ENCODE peak calls at places on chromosome 20, in nine cellular contexts. One of them, this sample, is unnamed.

GRCh38 chr20:33370296-33370695 is 31.0 kb downstream of the CDK5RAP1 start:
- DNase-seq in retinal pigment epithelial cell: no peak
- DNase-seq in ovary: no peak
- DNase-seq in adrenal gland: no peak
- DNase-seq in fibroblast of pulmonary artery: no peak
- DNase-seq in AG10803: no peak
- DNase-seq in A549: no peak
- DNase-seq in coronary artery: no peak
- DNase-seq in AG09309: no peak
- DNase-seq in this sample: no peak

GRCh38 chr20:52754366-52754765 is 217.8 kb upstream of the TSHZ2 start:
- DNase-seq in AG09309: no peak
- DNase-seq in adrenal gland: no peak
- DNase-seq in retinal pigment epithelial cell: no peak
- DNase-seq in A549: no peak
- DNase-seq in ovary: no peak
- DNase-seq in AG10803: peak
- DNase-seq in coronary artery: no peak
- DNase-seq in fibroblast of pulmonary artery: no peak
- DNase-seq in this sample: no peak

GRCh38 chr20:57717797-57718196 is 8.0 kb upstream of the PMEPA1 start:
- DNase-seq in fibroblast of pulmonary artery: no peak
- DNase-seq in retinal pigment epithelial cell: no peak
- DNase-seq in AG09309: no peak
- DNase-seq in ovary: no peak
- DNase-seq in coronary artery: no peak
- DNase-seq in AG10803: peak
- DNase-seq in adrenal gland: no peak
- DNase-seq in A549: peak
- DNase-seq in this sample: no peak

GRCh38 chr20:17771206-17772004 is 71.6 kb downstream of the BANF2 start:
- DNase-seq in coronary artery: no peak
- DNase-seq in AG09309: no peak
- DNase-seq in retinal pigment epithelial cell: no peak
- DNase-seq in adrenal gland: no peak
- DNase-seq in fibroblast of pulmonary artery: no peak
- DNase-seq in ovary: no peak
- DNase-seq in A549: no peak
- DNase-seq in AG10803: peak
- DNase-seq in this sample: no peak

GRCh38 chr20:49568491-49569151 is 684 bp upstream of the PTGIS start:
- DNase-seq in fibroblast of pulmonary artery: peak
- DNase-seq in ovary: peak
- DNase-seq in coronary artery: peak
- DNase-seq in adrenal gland: no peak
- DNase-seq in retinal pigment epithelial cell: no peak
- DNase-seq in A549: no peak
- DNase-seq in AG09309: no peak
- DNase-seq in AG10803: no peak
- DNase-seq in this sample: no peak

GRCh38 chr20:675453-676314 is at the start of gene SCRT2:
- DNase-seq in AG10803: peak
- DNase-seq in adrenal gland: peak
- DNase-seq in ovary: peak
- DNase-seq in A549: peak
- DNase-seq in coronary artery: no peak
- DNase-seq in AG09309: peak
- DNase-seq in fibroblast of pulmonary artery: peak
- DNase-seq in retinal pigment epithelial cell: peak
- DNase-seq in this sample: peak

GRCh38 chr20:35030136-35030535 is 62.5 kb downstream of the TRPC4AP start:
- DNase-seq in coronary artery: no peak
- DNase-seq in AG10803: peak
- DNase-seq in adrenal gland: no peak
- DNase-seq in ovary: no peak
- DNase-seq in A549: no peak
- DNase-seq in AG09309: no peak
- DNase-seq in fibroblast of pulmonary artery: no peak
- DNase-seq in retinal pigment epithelial cell: no peak
- DNase-seq in this sample: no peak

GRCh38 chr20:9575836-9576235 is 61.4 kb downstream of the LAMP5 start:
- DNase-seq in ovary: no peak
- DNase-seq in AG10803: no peak
- DNase-seq in coronary artery: no peak
- DNase-seq in fibroblast of pulmonary artery: no peak
- DNase-seq in A549: no peak
- DNase-seq in adrenal gland: no peak
- DNase-seq in retinal pigment epithelial cell: no peak
- DNase-seq in AG09309: no peak
- DNase-seq in this sample: no peak

GRCh38 chr20:57659789-57660509 is 39.7 kb upstream of the ZBP1 start:
- DNase-seq in AG10803: no peak
- DNase-seq in AG09309: no peak
- DNase-seq in adrenal gland: peak
- DNase-seq in A549: no peak
- DNase-seq in retinal pigment epithelial cell: no peak
- DNase-seq in ovary: peak
- DNase-seq in coronary artery: peak
- DNase-seq in fibroblast of pulmonary artery: no peak
- DNase-seq in this sample: no peak

GRCh38 chr20:47792021-47792618 is 6.8 kb upstream of the SULF2 start:
- DNase-seq in retinal pigment epithelial cell: peak
- DNase-seq in AG09309: peak
- DNase-seq in adrenal gland: no peak
- DNase-seq in fibroblast of pulmonary artery: peak
- DNase-seq in AG10803: peak
- DNase-seq in coronary artery: peak
- DNase-seq in ovary: peak
- DNase-seq in A549: peak
- DNase-seq in this sample: peak

GRCh38 chr20:23143098-23143497 is 57.0 kb upstream of the CD93 start:
- DNase-seq in adrenal gland: peak
- DNase-seq in AG10803: peak
- DNase-seq in A549: peak
- DNase-seq in retinal pigment epithelial cell: peak
- DNase-seq in coronary artery: peak
- DNase-seq in ovary: no peak
- DNase-seq in fibroblast of pulmonary artery: peak
- DNase-seq in AG09309: peak
- DNase-seq in this sample: peak

GRCh38 chr20:36214684-36215256 is 21.5 kb upstream of the AAR2 start:
- DNase-seq in ovary: no peak
- DNase-seq in retinal pigment epithelial cell: no peak
- DNase-seq in coronary artery: no peak
- DNase-seq in AG10803: peak
- DNase-seq in A549: peak
- DNase-seq in fibroblast of pulmonary artery: peak
- DNase-seq in AG09309: no peak
- DNase-seq in adrenal gland: no peak
- DNase-seq in this sample: peak

GRCh38 chr20:8718214-8718613 is 350.7 kb upstream of the PLCB4 start:
- DNase-seq in fibroblast of pulmonary artery: no peak
- DNase-seq in adrenal gland: no peak
- DNase-seq in A549: no peak
- DNase-seq in coronary artery: no peak
- DNase-seq in AG09309: no peak
- DNase-seq in retinal pigment epithelial cell: no peak
- DNase-seq in AG10803: no peak
- DNase-seq in ovary: no peak
- DNase-seq in this sample: no peak

GRCh38 chr20:53216856-53217576 is 244.9 kb downstream of the TSHZ2 start:
- DNase-seq in AG09309: no peak
- DNase-seq in fibroblast of pulmonary artery: peak
- DNase-seq in ovary: peak
- DNase-seq in retinal pigment epithelial cell: no peak
- DNase-seq in A549: peak
- DNase-seq in AG10803: no peak
- DNase-seq in coronary artery: no peak
- DNase-seq in adrenal gland: peak
- DNase-seq in this sample: peak

GRCh38 chr20:24027229-24027628 is 38.6 kb upstream of the GGTLC1 start:
- DNase-seq in coronary artery: no peak
- DNase-seq in fibroblast of pulmonary artery: peak
- DNase-seq in ovary: no peak
- DNase-seq in retinal pigment epithelial cell: no peak
- DNase-seq in A549: no peak
- DNase-seq in AG09309: no peak
- DNase-seq in AG10803: peak
- DNase-seq in adrenal gland: peak
- DNase-seq in this sample: peak

GRCh38 chr20:49754596-49754995 is 40.9 kb upstream of the B4GALT5 start:
- DNase-seq in adrenal gland: no peak
- DNase-seq in ovary: no peak
- DNase-seq in AG10803: no peak
- DNase-seq in coronary artery: no peak
- DNase-seq in fibroblast of pulmonary artery: no peak
- DNase-seq in A549: no peak
- DNase-seq in AG09309: no peak
- DNase-seq in retinal pigment epithelial cell: no peak
- DNase-seq in this sample: no peak

GRCh38 chr20:8777866-8778265 is 291.0 kb upstream of the PLCB4 start:
- DNase-seq in retinal pigment epithelial cell: no peak
- DNase-seq in fibroblast of pulmonary artery: no peak
- DNase-seq in A549: no peak
- DNase-seq in AG09309: no peak
- DNase-seq in ovary: no peak
- DNase-seq in adrenal gland: no peak
- DNase-seq in coronary artery: no peak
- DNase-seq in AG10803: no peak
- DNase-seq in this sample: peak

GRCh38 chr20:18669241-18670019 is 81.6 kb downstream of the DTD1 start:
- DNase-seq in adrenal gland: no peak
- DNase-seq in AG10803: no peak
- DNase-seq in ovary: no peak
- DNase-seq in fibroblast of pulmonary artery: no peak
- DNase-seq in AG09309: no peak
- DNase-seq in retinal pigment epithelial cell: no peak
- DNase-seq in coronary artery: no peak
- DNase-seq in A549: no peak
- DNase-seq in this sample: peak

GRCh38 chr20:2865630-2866029 is 7.7 kb upstream of the PTPRA start:
- DNase-seq in adrenal gland: no peak
- DNase-seq in coronary artery: no peak
- DNase-seq in ovary: no peak
- DNase-seq in AG10803: no peak
- DNase-seq in retinal pigment epithelial cell: no peak
- DNase-seq in fibroblast of pulmonary artery: no peak
- DNase-seq in AG09309: no peak
- DNase-seq in A549: no peak
- DNase-seq in this sample: no peak
- TF ChIP-seq CTCF in adrenal gland: no peak
- TF ChIP-seq CTCF in coronary artery: no peak
- TF ChIP-seq CTCF in ovary: no peak
- TF ChIP-seq CTCF in AG10803: no peak
- TF ChIP-seq CTCF in retinal pigment epithelial cell: peak
- TF ChIP-seq CTCF in fibroblast of pulmonary artery: peak
- TF ChIP-seq CTCF in AG09309: no peak
- TF ChIP-seq CTCF in A549: no peak
- TF ChIP-seq CTCF in this sample: peak

DNA sequence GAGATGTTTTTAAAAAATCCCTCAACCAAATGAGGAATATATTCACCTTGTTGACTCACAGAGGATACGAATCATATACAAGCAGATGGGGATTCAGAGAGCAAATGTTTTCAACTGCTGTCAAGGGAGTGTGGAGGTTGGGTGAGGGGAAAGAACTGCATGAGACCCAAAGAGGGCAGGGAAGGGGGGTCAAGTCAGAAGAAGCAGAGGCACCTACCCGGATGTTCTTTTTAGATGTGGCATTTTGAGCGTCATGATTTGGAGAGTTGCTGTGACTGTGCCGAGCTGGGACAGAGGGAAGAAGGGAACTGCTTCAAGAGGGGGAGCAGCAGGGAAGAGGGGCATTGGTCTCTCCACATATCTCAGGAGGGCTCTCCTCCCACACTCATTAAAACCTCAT is 191.3 kb upstream of the PROKR2 start:
- DNase-seq in A549: no peak
- DNase-seq in fibroblast of pulmonary artery: no peak
- DNase-seq in AG10803: no peak
- DNase-seq in retinal pigment epithelial cell: no peak
- DNase-seq in adrenal gland: no peak
- DNase-seq in coronary artery: no peak
- DNase-seq in ovary: no peak
- DNase-seq in AG09309: no peak
- DNase-seq in this sample: no peak
- H3K4me3 ChIP-seq in A549: no peak
- H3K4me3 ChIP-seq in fibroblast of pulmonary artery: no peak
- H3K4me3 ChIP-seq in AG10803: no peak
- H3K4me3 ChIP-seq in retinal pigment epithelial cell: no peak
- H3K4me3 ChIP-seq in adrenal gland: no peak
- H3K4me3 ChIP-seq in coronary artery: no peak
- H3K4me3 ChIP-seq in ovary: no peak
- H3K4me3 ChIP-seq in AG09309: no peak
- H3K4me3 ChIP-seq in this sample: no peak

DNA sequence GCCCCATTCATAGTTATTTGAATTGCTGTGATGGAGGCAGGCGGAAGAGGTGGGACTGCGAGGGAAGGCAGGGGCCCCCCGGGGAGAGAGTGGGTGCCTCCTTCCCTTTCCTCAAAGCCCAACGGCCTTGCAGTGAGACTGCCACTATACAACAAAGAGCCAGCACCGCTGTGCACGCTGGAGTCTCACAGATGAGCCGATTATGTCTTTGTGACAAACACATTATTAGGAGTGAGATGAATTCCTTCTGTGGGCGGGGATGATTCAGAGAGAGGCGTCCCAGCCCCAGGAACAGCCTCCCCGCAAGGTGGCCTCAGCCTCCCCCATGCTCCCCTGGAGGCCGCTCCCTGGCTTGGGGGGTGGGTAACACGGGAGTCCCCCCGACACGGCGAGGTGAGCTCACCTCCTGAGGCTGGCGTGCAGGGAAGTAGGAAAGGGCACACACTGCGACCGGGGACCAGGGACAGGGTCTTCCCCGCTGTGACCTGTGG is 26.7 kb downstream of the NTSR1 start:
- DNase-seq in coronary artery: no peak
- DNase-seq in ovary: no peak
- DNase-seq in adrenal gland: no peak
- DNase-seq in AG10803: no peak
- DNase-seq in fibroblast of pulmonary artery: no peak
- DNase-seq in AG09309: no peak
- DNase-seq in retinal pigment epithelial cell: no peak
- DNase-seq in A549: no peak
- DNase-seq in this sample: no peak
- TF ChIP-seq CTCF in coronary artery: no peak
- TF ChIP-seq CTCF in ovary: no peak
- TF ChIP-seq CTCF in adrenal gland: no peak
- TF ChIP-seq CTCF in AG10803: no peak
- TF ChIP-seq CTCF in fibroblast of pulmonary artery: no peak
- TF ChIP-seq CTCF in AG09309: no peak
- TF ChIP-seq CTCF in retinal pigment epithelial cell: no peak
- TF ChIP-seq CTCF in A549: no peak
- TF ChIP-seq CTCF in this sample: no peak

DNA sequence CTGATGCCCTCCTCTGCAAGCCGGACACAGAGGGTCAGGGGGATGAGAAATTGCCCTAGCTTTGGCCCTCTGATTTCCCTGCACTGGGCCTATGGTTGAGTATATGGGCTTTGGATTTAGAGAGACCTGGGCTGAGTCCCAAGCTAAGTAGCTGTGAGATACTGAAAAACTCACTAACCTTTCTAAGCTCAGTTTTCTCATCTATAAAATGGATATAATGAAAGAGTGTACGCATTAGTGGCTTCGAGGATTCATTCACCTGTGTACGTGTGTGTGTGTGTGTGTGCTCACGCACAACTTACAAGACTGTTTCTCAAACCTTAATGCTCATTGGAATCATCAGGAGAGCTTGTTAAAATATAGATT is 12.7 kb upstream of the RBPJL start:
- DNase-seq in A549: no peak
- DNase-seq in fibroblast of pulmonary artery: no peak
- DNase-seq in adrenal gland: no peak
- DNase-seq in coronary artery: no peak
- DNase-seq in AG09309: no peak
- DNase-seq in retinal pigment epithelial cell: no peak
- DNase-seq in ovary: no peak
- DNase-seq in AG10803: no peak
- DNase-seq in this sample: no peak
- H3K4me3 ChIP-seq in A549: no peak
- H3K4me3 ChIP-seq in fibroblast of pulmonary artery: no peak
- H3K4me3 ChIP-seq in adrenal gland: no peak
- H3K4me3 ChIP-seq in coronary artery: peak
- H3K4me3 ChIP-seq in AG09309: peak
- H3K4me3 ChIP-seq in retinal pigment epithelial cell: no peak
- H3K4me3 ChIP-seq in ovary: peak
- H3K4me3 ChIP-seq in AG10803: no peak
- H3K4me3 ChIP-seq in this sample: peak